ENCODE peak calls at places on chromosomes 6 and 20, in ten cellular contexts. U, S, Z, L, Y, F, J, R, H and B are unnamed samples.

GRCh38 chr6:5215799-5216198 is 45.0 kb downstream of the LYRM4 start:
- DNase-seq in R (no peak), F (no peak), U (no peak), H (no peak), Z (no peak), S (no peak), J (no peak), L (no peak), Y (no peak), B (no peak)

GRCh38 chr6:109793793-109794192 is 102.7 kb downstream of the FIG4 start:
- DNase-seq in J (peak; percentile 96), Z (no peak), Y (no peak), R (no peak), F (peak; percentile 91), H (no peak), U (peak; percentile 42), L (no peak), S (no peak), B (no peak)

GRCh38 chr6:166955865-166956443 is 396 bp downstream of the RNASET2 start:
- DNase-seq in F (no peak), R (no peak), S (no peak), U (no peak), L (no peak), H (no peak), Z (no peak), J (no peak), Y (no peak), B (no peak)

GRCh38 chr6:89260832-89261231 is 43.7 kb upstream of the GABRR1 start:
- DNase-seq in L (no peak), H (no peak), R (no peak), Z (no peak), U (no peak), F (no peak), Y (no peak), S (no peak), J (peak; percentile 8), B (no peak)

GRCh38 chr20:63035284-63036185 is 28.8 kb upstream of the BHLHE23 start:
- DNase-seq in Y (no peak), L (no peak), J (no peak), H (no peak), Z (no peak), S (no peak), F (no peak), R (no peak), U (no peak), B (no peak)

GRCh38 chr6:105199711-105200110 is 19.9 kb upstream of the POPDC3 start:
- DNase-seq in R (peak; percentile 74), S (no peak), H (no peak), F (no peak), L (no peak), Y (no peak), U (no peak), Z (no peak), J (no peak), B (no peak)

GRCh38 chr6:140957334-140957733 is 1175.4 kb upstream of the GJE1 start:
- DNase-seq in U (no peak), J (no peak), Z (no peak), S (no peak), Y (no peak), L (no peak), R (no peak), H (no peak), F (no peak), B (no peak)

GRCh38 chr6:125954735-125955410 is 1.7 kb upstream of the HINT3 start:
- DNase-seq in F (no peak), J (no peak), L (no peak), U (no peak), Z (no peak), R (no peak), S (no peak), H (no peak), Y (no peak), B (no peak)

GRCh38 chr6:1703091-1703855 is 93.6 kb downstream of the FOXC1 start:
- DNase-seq in R (no peak), H (no peak), F (no peak), L (no peak), U (no peak), S (no peak), J (no peak), Y (no peak), Z (no peak), B (no peak)

GRCh38 chr6:21722488-21722887 is 128.9 kb downstream of the SOX4 start:
- DNase-seq in J (no peak), F (no peak), R (no peak), L (no peak), Y (no peak), Z (no peak), S (no peak), U (no peak), H (no peak), B (no peak)

GRCh38 chr6:31692353-31692752 is 10.8 kb downstream of the ABHD16A start:
- DNase-seq in F (no peak), R (no peak), L (no peak), H (no peak), U (no peak), Y (no peak), J (no peak), Z (no peak), S (no peak), B (no peak)

GRCh38 chr6:111238464-111239119 is 151.3 kb downstream of the SLC16A10 start:
- DNase-seq in U (no peak), J (peak; percentile 30), F (no peak), L (no peak), R (no peak), H (no peak), Z (no peak), Y (no peak), S (no peak), B (no peak)

GRCh38 chr6:89007209-89008001 is 44.0 kb upstream of the RNGTT start:
- DNase-seq in F (no peak), S (no peak), Y (no peak), Z (no peak), U (no peak), H (no peak), L (no peak), J (peak; percentile 31), R (no peak), B (no peak)

GRCh38 chr6:149458196-149458595 is 26.6 kb downstream of the ZC3H12D start:
- DNase-seq in S (no peak), L (no peak), Z (no peak), F (no peak), J (no peak), R (no peak), U (no peak), H (no peak), Y (no peak), B (no peak)

GRCh38 chr6:65113581-65113980 is 593.4 kb downstream of the EYS start:
- DNase-seq in S (no peak), H (no peak), J (peak; percentile 31), L (no peak), Y (no peak), R (no peak), F (no peak), Z (no peak), U (no peak), B (no peak)

GRCh38 chr20:47118641-47119040 is 224.0 kb downstream of the EYA2 start:
- DNase-seq in H (no peak), F (no peak), Y (no peak), L (no peak), R (no peak), S (no peak), J (no peak), U (no peak), Z (no peak), B (no peak)

GRCh38 chr20:58209652-58210397 is 18.6 kb downstream of the ANKRD60 start:
- DNase-seq in Z (peak; percentile 62), R (peak; percentile 85), S (peak; percentile 88), U (peak; percentile 77), J (peak; percentile 77), L (peak; percentile 72), Y (peak; percentile 77), F (peak; percentile 33), H (peak; percentile 68), B (peak; percentile 66)

GRCh38 chr20:53208110-53208908 is 236.2 kb downstream of the TSHZ2 start:
- DNase-seq in J (no peak), H (no peak), L (no peak), F (no peak), R (no peak), S (no peak), U (no peak), Z (no peak), Y (no peak), B (no peak)

GRCh38 chr6:12957321-12958051 is 240.9 kb downstream of the PHACTR1 start:
- DNase-seq in Z (peak; percentile 67), F (peak; percentile 60), R (peak; percentile 69), U (peak; percentile 36), H (peak; percentile 67), J (peak; percentile 78), L (no peak), Y (no peak), S (no peak), B (peak; percentile 12)

GRCh38 chr6:77292564-77293546 is 170.4 kb downstream of the HTR1B start:
- DNase-seq in L (no peak), Z (no peak), F (peak; percentile 69), U (no peak), H (no peak), Y (no peak), J (peak; percentile 91), R (no peak), S (no peak), B (no peak)

GRCh38 chr6:41786451-41787218 is 859 bp upstream of the TOMM6 start:
- DNase-seq in F (peak; percentile 38), S (peak; percentile 87), R (peak; percentile 91), Z (peak; percentile 83), Y (peak; percentile 80), U (peak; percentile 83), H (peak; percentile 84), J (peak; percentile 73), L (peak; percentile 66), B (peak; percentile 82)

GRCh38 chr6:73180076-73180717 is 45.1 kb downstream of the KHDC1L start:
- DNase-seq in U (no peak), F (no peak), Z (no peak), H (no peak), S (no peak), R (no peak), L (no peak), J (no peak), Y (no peak), B (no peak)

GRCh38 chr20:20489054-20489453 is 121.2 kb downstream of the INSM1 start:
- DNase-seq in U (no peak), Y (no peak), Z (no peak), H (no peak), S (no peak), L (no peak), F (no peak), R (no peak), J (no peak), B (no peak)

GRCh38 chr6:16901777-16902176 is 140.5 kb upstream of the ATXN1 start:
- DNase-seq in U (peak; percentile 21), S (no peak), Y (no peak), J (peak; percentile 88), F (peak; percentile 69), L (no peak), Z (no peak), H (no peak), R (peak; percentile 22), B (no peak)

GRCh38 chr6:501891-502601 is 110.5 kb downstream of the IRF4 start:
- DNase-seq in R (no peak), S (no peak), Y (peak; percentile 7), U (no peak), L (peak; percentile 28), Z (no peak), J (no peak), F (no peak), H (no peak), B (peak; percentile 19)

GRCh38 chr20:45097485-45098095 is 3.3 kb downstream of the KCNS1 start:
- DNase-seq in L (no peak), U (no peak), J (peak; percentile 63), Z (no peak), Y (no peak), R (no peak), S (no peak), H (no peak), F (peak; percentile 22), B (no peak)

GRCh38 chr6:32212076-32212760 is 11.6 kb downstream of the NOTCH4 start:
- DNase-seq in U (no peak), H (no peak), Y (no peak), J (no peak), S (no peak), Z (no peak), R (no peak), F (no peak), L (no peak), B (no peak)

GRCh38 chr6:121430514-121431460 is 4.7 kb upstream of the GJA1 start:
- DNase-seq in U (no peak), Z (no peak), H (no peak), L (no peak), S (no peak), Y (no peak), F (peak; percentile 30), J (peak; percentile 78), R (no peak), B (no peak)